ENCODE peak calls at places on chromosomes 16 and 17, in four cellular contexts. H is GM23248, B is H9, C is HAP-1. R is an unnamed sample. For H3K27me3, the result is how much of the 10 kb centered on the place peaks cover.

GRCh38 chr17:2025220-2025621 is at the start of gene RTN4RL1:
- DNase-seq in B (peak), C (peak), H (peak), R (peak)

GRCh38 chr16:47033176-47033575 is 59.7 kb upstream of the DNAJA2 start:
- DNase-seq in C (no peak), H (no peak), B (no peak), R (no peak)

GRCh38 chr17:83183951-83184506 is 104.6 kb downstream of the METRNL start:
- DNase-seq in H (no peak), C (no peak), B (no peak), R (no peak)

GRCh38 chr17:13346996-13347762 is 254.6 kb downstream of the HS3ST3A1 start:
- DNase-seq in H (peak), B (no peak), C (no peak), R (no peak)

GRCh38 chr17:65514082-65514481 is 47.4 kb downstream of the AXIN2 start:
- DNase-seq in B (no peak), H (peak), C (no peak), R (no peak)

GRCh38 chr16:68230956-68231355 is 5.0 kb downstream of the ESRP2 start:
- DNase-seq in H (no peak), C (no peak), B (no peak), R (no peak)

GRCh38 chr17:72782985-72783701 is 309.3 kb downstream of the SLC39A11 start:
- DNase-seq in C (no peak), B (no peak), H (no peak), R (no peak)

GRCh38 chr16:72029567-72030271 is 21.2 kb downstream of the DHODH start:
- DNase-seq in H (no peak), B (no peak), C (no peak), R (no peak)

GRCh38 chr16:22671301-22672076 is 142.5 kb upstream of the HS3ST2 start:
- DNase-seq in H (peak), B (peak), C (no peak), R (no peak)

GRCh38 chr16:66166451-66166850 is 200.0 kb upstream of the CDH5 start:
- DNase-seq in B (no peak), C (no peak), H (no peak), R (no peak)

GRCh38 chr17:64739316-64740058 is 77.4 kb upstream of the SMURF2 start:
- DNase-seq in C (no peak), H (peak), B (peak), R (no peak)

GRCh38 chr17:12627177-12627629 is 38.5 kb upstream of the MYOCD start:
- DNase-seq in B (no peak), H (peak), C (no peak), R (no peak)

GRCh38 chr17:2051388-2052237 is 3.3 kb upstream of the HIC1 start:
- DNase-seq in H (no peak), C (no peak), B (no peak), R (no peak)

GRCh38 chr17:82245144-82246039 is 16.6 kb downstream of the SLC16A3 start:
- DNase-seq in H (no peak), C (no peak), B (peak), R (no peak)

GRCh38 chr16:3259097-3259496 is 2.7 kb upstream of the MEFV start:
- DNase-seq in B (no peak), H (peak), C (no peak), R (no peak)

GRCh38 chr16:86485746-86486145 is 24.6 kb upstream of the FOXF1 start:
- DNase-seq in B (no peak), C (no peak), H (no peak), R (no peak)

GRCh38 chr16:9447195-9447551 is 355.7 kb downstream of the HAPSTR1 start:
- DNase-seq in H (no peak), C (no peak), B (no peak), R (no peak)

GRCh38 chr17:28760987-28761562 is 17.3 kb downstream of the TRAF4 start:
- DNase-seq in B (peak), H (peak), C (no peak), R (no peak)

GRCh38 chr16:88197481-88198456 is 185.0 kb upstream of the ZNF469 start:
- DNase-seq in C (no peak), H (peak), B (no peak), R (no peak)

GRCh38 chr16:65679785-65680184 is 557.9 kb upstream of the CDH11 start:
- DNase-seq in H (no peak), B (no peak), C (no peak), R (no peak)

GRCh38 chr17:42891539-42892152 is 9.0 kb upstream of the G6PC1 start:
- DNase-seq in B (peak), H (peak), C (no peak), R (no peak)

GRCh38 chr16:53018834-53019416 is 33.8 kb downstream of the CHD9NB start:
- DNase-seq in C (peak), H (no peak), B (no peak), R (no peak)

DNA sequence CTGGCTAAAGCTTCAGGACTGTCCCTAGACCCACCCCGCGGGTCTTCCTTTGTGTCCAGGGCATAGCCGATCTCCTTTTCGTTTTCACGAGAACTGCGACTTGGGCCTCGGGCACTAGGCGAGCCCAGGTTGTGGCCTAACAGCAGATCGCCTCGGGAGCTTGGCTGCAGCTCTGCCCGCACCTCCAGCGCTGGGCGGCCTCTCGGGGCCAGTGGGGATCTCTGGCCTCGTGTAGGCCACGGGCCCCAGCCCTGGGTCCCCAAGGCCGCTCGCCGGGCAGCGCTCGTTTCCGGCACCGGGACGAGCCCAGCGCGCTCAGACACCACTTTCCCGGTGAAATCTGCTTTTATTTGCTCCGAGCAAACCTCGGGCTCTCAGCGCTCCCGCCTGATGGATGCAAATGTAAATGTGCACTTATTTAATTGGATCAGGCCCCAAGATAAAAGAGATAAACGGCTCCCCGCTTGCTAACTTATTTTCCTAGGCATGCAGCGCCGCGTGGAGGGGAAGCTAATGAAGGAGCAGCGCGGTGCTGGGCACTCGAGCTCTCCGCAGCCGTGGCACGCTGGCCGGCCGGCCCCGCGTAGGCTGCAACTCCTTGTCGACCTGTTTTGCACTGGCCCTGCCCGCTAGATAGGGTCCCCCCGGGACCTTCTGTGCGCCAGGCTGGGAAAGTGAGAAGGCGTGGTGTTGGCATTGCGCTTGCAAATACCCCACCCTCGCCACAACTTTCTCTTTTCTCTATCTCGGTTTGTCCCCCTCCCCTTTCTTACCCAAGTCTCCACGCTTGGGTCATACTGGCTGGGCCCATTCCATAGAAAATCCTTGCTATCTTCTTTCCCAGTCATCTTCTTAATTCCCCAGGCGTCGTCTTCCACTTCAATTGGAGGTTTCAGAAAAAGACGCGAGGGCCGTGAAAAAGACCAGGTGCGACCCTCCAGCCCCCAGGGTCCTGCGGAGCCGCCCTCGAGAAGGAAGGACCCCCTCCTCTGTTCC is 8.0 kb downstream of the IRX5 start:
- DNase-seq in H (peak), C (no peak), B (peak), R (no peak)
- H3K27me3 ChIP-seq in H (under half), C (under half), B (half or more), R (under half)

GRCh38 chr17:45851464-45851863 is 6.8 kb downstream of the SPPL2C start:
- DNase-seq in B (no peak), H (no peak), C (no peak), R (no peak)

GRCh38 chr17:45851022-45851421 is 6.3 kb downstream of the SPPL2C start:
- DNase-seq in B (no peak), C (no peak), H (no peak), R (no peak)

GRCh38 chr17:45850011-45850410 is 5.3 kb downstream of the SPPL2C start:
- DNase-seq in B (no peak), H (no peak), C (no peak), R (no peak)

GRCh38 chr17:45849536-45849990 is 4.9 kb downstream of the SPPL2C start:
- DNase-seq in H (no peak), C (no peak), B (no peak), R (no peak)

GRCh38 chr17:45850468-45850867 is 5.8 kb downstream of the SPPL2C start:
- DNase-seq in H (no peak), C (no peak), B (no peak), R (no peak)
- H3K27me3 ChIP-seq in H (under half), C (under half), B (under half), R (under half)

GRCh38 chr16:51141541-51141940 is 9.5 kb downstream of the SALL1 start:
- DNase-seq in C (no peak), H (no peak), B (no peak), R (no peak)
- H3K27me3 ChIP-seq in C (under half), H (under half), B (under half), R (under half)

DNA sequence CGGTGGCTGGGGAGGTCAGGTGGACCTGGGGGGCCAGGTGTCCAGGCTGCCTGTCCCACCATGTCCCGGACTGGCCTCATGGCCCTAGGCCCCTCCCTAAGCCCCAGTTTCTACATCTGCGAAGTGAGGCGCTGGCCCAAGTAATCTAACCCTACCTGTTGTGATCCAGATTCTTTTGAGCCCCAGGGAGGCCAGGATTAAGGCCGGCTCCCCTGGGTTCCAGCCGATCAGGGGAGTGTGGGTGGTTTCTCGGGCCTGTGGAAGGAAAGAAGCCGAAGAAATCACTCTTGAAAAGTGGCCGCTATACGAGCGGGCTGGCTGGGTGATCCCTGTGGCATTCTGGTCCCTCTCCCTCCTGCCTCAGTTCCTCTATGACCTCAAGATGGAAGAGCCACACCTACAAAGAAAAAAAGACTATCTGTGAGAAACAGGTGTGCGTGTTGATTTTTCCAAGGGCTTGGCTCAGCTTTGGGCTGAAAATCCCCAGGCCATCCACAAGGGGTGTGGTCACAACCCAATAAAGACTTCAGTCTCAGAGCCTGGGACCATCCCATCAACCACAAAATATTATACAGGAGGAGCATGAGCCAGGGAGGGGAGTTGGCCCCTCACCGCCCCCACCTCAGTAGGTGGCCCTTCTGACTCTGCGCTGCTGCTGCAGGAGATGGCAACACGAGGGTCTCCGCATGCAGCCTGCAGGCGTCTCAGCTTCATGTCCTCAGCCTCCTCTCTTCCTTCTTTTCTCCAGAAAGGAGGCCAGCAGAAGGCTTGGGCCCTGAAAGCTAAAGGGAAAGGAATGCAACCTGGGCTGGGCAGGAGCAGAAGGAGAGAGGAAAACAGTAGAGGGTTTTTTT is 20.3 kb downstream of the GPR142 start:
- DNase-seq in C (no peak), H (no peak), B (no peak), R (no peak)
- H3K27me3 ChIP-seq in C (under half), H (under half), B (under half), R (under half)

DNA sequence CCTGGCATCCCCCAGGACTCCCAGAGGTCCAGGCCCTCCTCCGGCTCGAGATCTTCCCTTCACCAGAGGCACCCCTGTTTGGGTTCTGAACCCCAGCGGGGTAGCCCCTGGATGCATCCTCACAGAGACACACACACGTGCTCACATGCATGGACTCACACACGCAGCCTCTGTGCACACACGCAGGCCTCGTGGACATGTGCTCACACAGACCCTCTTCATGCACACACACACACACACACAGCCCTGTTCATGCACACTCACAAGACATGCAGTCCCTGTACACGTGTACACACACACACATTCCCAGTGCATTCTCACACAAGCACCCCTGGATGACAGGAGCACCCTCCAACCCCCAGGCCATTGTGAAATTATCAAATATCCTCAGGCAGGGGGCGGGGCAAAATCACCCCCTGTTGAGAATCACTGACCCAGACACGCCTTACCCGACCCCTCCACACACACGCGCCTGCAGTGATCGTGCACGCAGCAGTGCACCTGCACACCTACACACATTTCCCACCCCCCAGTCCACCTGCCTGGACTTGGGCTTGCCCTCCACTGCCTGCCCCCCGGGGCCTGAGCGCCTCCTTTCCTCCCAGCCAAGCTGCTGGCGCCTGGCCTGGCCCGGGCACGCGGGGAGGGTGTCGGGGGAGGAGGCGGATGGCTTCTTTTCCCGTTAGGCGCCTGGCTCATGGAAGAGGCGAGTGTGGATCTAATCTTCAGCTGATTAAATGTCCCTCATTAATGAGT is 62.6 kb downstream of the ENGASE start:
- DNase-seq in B (no peak), C (no peak), H (peak), R (no peak)
- H3K27me3 ChIP-seq in B (under half), C (half or more), H (under half), R (under half)